ENCODE peak calls at places on chromosome 1, in nine cellular contexts. One of them, this sample, is unnamed.

GRCh38 chr1:46284597-46285564 is 18.5 kb downstream of the LRRC41 start:
- DNase-seq in ELF-1: no peak
- DNase-seq in SW480: no peak
- DNase-seq in stimulated activated CD4-positive, alpha-beta T cell treated with anti-CD3 and anti-CD28 coated beads, Interleukin-15, amount 100 ng/mL, for 1 hour: no peak
- DNase-seq in AG10803: peak
- DNase-seq in HEK293T: no peak
- DNase-seq in T-cell: no peak
- DNase-seq in activated CD8-positive, alpha-beta memory T cell treated with anti-CD3 and anti-CD28 coated beads, Interleukin-2, amount 10 ng/mL, durations not matched to agents 7 days and 5 days: no peak
- DNase-seq in HS-27A: no peak
- DNase-seq in this sample: no peak

GRCh38 chr1:199684686-199685273 is 342.7 kb upstream of the NR5A2 start:
- DNase-seq in SW480: peak
- DNase-seq in HS-27A: peak
- DNase-seq in HEK293T: peak
- DNase-seq in T-cell: no peak
- DNase-seq in stimulated activated CD4-positive, alpha-beta T cell treated with anti-CD3 and anti-CD28 coated beads, Interleukin-15, amount 100 ng/mL, for 1 hour: no peak
- DNase-seq in ELF-1: no peak
- DNase-seq in activated CD8-positive, alpha-beta memory T cell treated with anti-CD3 and anti-CD28 coated beads, Interleukin-2, amount 10 ng/mL, durations not matched to agents 7 days and 5 days: no peak
- DNase-seq in AG10803: peak
- DNase-seq in this sample: peak

GRCh38 chr1:229717774-229718173 is 91.7 kb downstream of the URB2 start:
- DNase-seq in AG10803: peak
- DNase-seq in stimulated activated CD4-positive, alpha-beta T cell treated with anti-CD3 and anti-CD28 coated beads, Interleukin-15, amount 100 ng/mL, for 1 hour: no peak
- DNase-seq in HS-27A: no peak
- DNase-seq in T-cell: no peak
- DNase-seq in ELF-1: no peak
- DNase-seq in SW480: peak
- DNase-seq in activated CD8-positive, alpha-beta memory T cell treated with anti-CD3 and anti-CD28 coated beads, Interleukin-2, amount 10 ng/mL, durations not matched to agents 7 days and 5 days: no peak
- DNase-seq in HEK293T: no peak
- DNase-seq in this sample: no peak

GRCh38 chr1:175129644-175129996 is 62.0 kb downstream of the TNN start:
- DNase-seq in stimulated activated CD4-positive, alpha-beta T cell treated with anti-CD3 and anti-CD28 coated beads, Interleukin-15, amount 100 ng/mL, for 1 hour: no peak
- DNase-seq in HS-27A: no peak
- DNase-seq in T-cell: no peak
- DNase-seq in AG10803: no peak
- DNase-seq in HEK293T: no peak
- DNase-seq in ELF-1: no peak
- DNase-seq in SW480: no peak
- DNase-seq in activated CD8-positive, alpha-beta memory T cell treated with anti-CD3 and anti-CD28 coated beads, Interleukin-2, amount 10 ng/mL, durations not matched to agents 7 days and 5 days: peak
- DNase-seq in this sample: no peak

GRCh38 chr1:246219508-246220030 is 287.5 kb downstream of the SMYD3 start:
- DNase-seq in ELF-1: peak
- DNase-seq in AG10803: peak
- DNase-seq in T-cell: no peak
- DNase-seq in HEK293T: no peak
- DNase-seq in stimulated activated CD4-positive, alpha-beta T cell treated with anti-CD3 and anti-CD28 coated beads, Interleukin-15, amount 100 ng/mL, for 1 hour: no peak
- DNase-seq in SW480: peak
- DNase-seq in activated CD8-positive, alpha-beta memory T cell treated with anti-CD3 and anti-CD28 coated beads, Interleukin-2, amount 10 ng/mL, durations not matched to agents 7 days and 5 days: no peak
- DNase-seq in HS-27A: no peak
- DNase-seq in this sample: no peak

GRCh38 chr1:54317084-54317483 is 89.1 kb downstream of the SSBP3 start:
- DNase-seq in T-cell: no peak
- DNase-seq in SW480: no peak
- DNase-seq in AG10803: no peak
- DNase-seq in HS-27A: no peak
- DNase-seq in ELF-1: no peak
- DNase-seq in HEK293T: no peak
- DNase-seq in activated CD8-positive, alpha-beta memory T cell treated with anti-CD3 and anti-CD28 coated beads, Interleukin-2, amount 10 ng/mL, durations not matched to agents 7 days and 5 days: no peak
- DNase-seq in stimulated activated CD4-positive, alpha-beta T cell treated with anti-CD3 and anti-CD28 coated beads, Interleukin-15, amount 100 ng/mL, for 1 hour: no peak
- DNase-seq in this sample: no peak

GRCh38 chr1:12078938-12079861 is 16.1 kb downstream of the TNFRSF8 start:
- DNase-seq in stimulated activated CD4-positive, alpha-beta T cell treated with anti-CD3 and anti-CD28 coated beads, Interleukin-15, amount 100 ng/mL, for 1 hour: no peak
- DNase-seq in SW480: peak
- DNase-seq in AG10803: peak
- DNase-seq in T-cell: no peak
- DNase-seq in HS-27A: no peak
- DNase-seq in activated CD8-positive, alpha-beta memory T cell treated with anti-CD3 and anti-CD28 coated beads, Interleukin-2, amount 10 ng/mL, durations not matched to agents 7 days and 5 days: peak
- DNase-seq in HEK293T: peak
- DNase-seq in ELF-1: peak
- DNase-seq in this sample: peak

GRCh38 chr1:207698822-207699483 is 52.9 kb upstream of the CD46 start:
- DNase-seq in AG10803: peak
- DNase-seq in SW480: peak
- DNase-seq in ELF-1: peak
- DNase-seq in T-cell: no peak
- DNase-seq in HS-27A: peak
- DNase-seq in HEK293T: peak
- DNase-seq in stimulated activated CD4-positive, alpha-beta T cell treated with anti-CD3 and anti-CD28 coated beads, Interleukin-15, amount 100 ng/mL, for 1 hour: no peak
- DNase-seq in activated CD8-positive, alpha-beta memory T cell treated with anti-CD3 and anti-CD28 coated beads, Interleukin-2, amount 10 ng/mL, durations not matched to agents 7 days and 5 days: peak
- DNase-seq in this sample: peak

GRCh38 chr1:12615916-12616708 is 1.9 kb downstream of the DHRS3 start:
- DNase-seq in ELF-1: peak
- DNase-seq in activated CD8-positive, alpha-beta memory T cell treated with anti-CD3 and anti-CD28 coated beads, Interleukin-2, amount 10 ng/mL, durations not matched to agents 7 days and 5 days: no peak
- DNase-seq in HEK293T: no peak
- DNase-seq in HS-27A: peak
- DNase-seq in T-cell: no peak
- DNase-seq in AG10803: peak
- DNase-seq in stimulated activated CD4-positive, alpha-beta T cell treated with anti-CD3 and anti-CD28 coated beads, Interleukin-15, amount 100 ng/mL, for 1 hour: no peak
- DNase-seq in SW480: peak
- DNase-seq in this sample: peak

GRCh38 chr1:108598340-108598739 is 38.4 kb downstream of the EEIG2 start:
- DNase-seq in T-cell: no peak
- DNase-seq in ELF-1: no peak
- DNase-seq in activated CD8-positive, alpha-beta memory T cell treated with anti-CD3 and anti-CD28 coated beads, Interleukin-2, amount 10 ng/mL, durations not matched to agents 7 days and 5 days: no peak
- DNase-seq in stimulated activated CD4-positive, alpha-beta T cell treated with anti-CD3 and anti-CD28 coated beads, Interleukin-15, amount 100 ng/mL, for 1 hour: no peak
- DNase-seq in AG10803: no peak
- DNase-seq in HEK293T: no peak
- DNase-seq in HS-27A: no peak
- DNase-seq in SW480: no peak
- DNase-seq in this sample: no peak

GRCh38 chr1:169493251-169493650 is 7.5 kb upstream of the SLC19A2 start:
- DNase-seq in HS-27A: no peak
- DNase-seq in stimulated activated CD4-positive, alpha-beta T cell treated with anti-CD3 and anti-CD28 coated beads, Interleukin-15, amount 100 ng/mL, for 1 hour: no peak
- DNase-seq in activated CD8-positive, alpha-beta memory T cell treated with anti-CD3 and anti-CD28 coated beads, Interleukin-2, amount 10 ng/mL, durations not matched to agents 7 days and 5 days: no peak
- DNase-seq in ELF-1: no peak
- DNase-seq in SW480: no peak
- DNase-seq in HEK293T: no peak
- DNase-seq in AG10803: no peak
- DNase-seq in T-cell: no peak
- DNase-seq in this sample: no peak

GRCh38 chr1:220326578-220326977 is 54.3 kb upstream of the RAB3GAP2 start:
- DNase-seq in HEK293T: no peak
- DNase-seq in HS-27A: no peak
- DNase-seq in stimulated activated CD4-positive, alpha-beta T cell treated with anti-CD3 and anti-CD28 coated beads, Interleukin-15, amount 100 ng/mL, for 1 hour: no peak
- DNase-seq in SW480: no peak
- DNase-seq in AG10803: no peak
- DNase-seq in activated CD8-positive, alpha-beta memory T cell treated with anti-CD3 and anti-CD28 coated beads, Interleukin-2, amount 10 ng/mL, durations not matched to agents 7 days and 5 days: no peak
- DNase-seq in T-cell: no peak
- DNase-seq in ELF-1: no peak
- DNase-seq in this sample: no peak

GRCh38 chr1:117606608-117607261 is 887 bp downstream of the TENT5C start:
- DNase-seq in SW480: peak
- DNase-seq in AG10803: peak
- DNase-seq in activated CD8-positive, alpha-beta memory T cell treated with anti-CD3 and anti-CD28 coated beads, Interleukin-2, amount 10 ng/mL, durations not matched to agents 7 days and 5 days: peak
- DNase-seq in HEK293T: peak
- DNase-seq in HS-27A: no peak
- DNase-seq in stimulated activated CD4-positive, alpha-beta T cell treated with anti-CD3 and anti-CD28 coated beads, Interleukin-15, amount 100 ng/mL, for 1 hour: peak
- DNase-seq in T-cell: peak
- DNase-seq in ELF-1: peak
- DNase-seq in this sample: no peak

GRCh38 chr1:235473808-235474207 is 30.4 kb downstream of the B3GALNT2 start:
- DNase-seq in activated CD8-positive, alpha-beta memory T cell treated with anti-CD3 and anti-CD28 coated beads, Interleukin-2, amount 10 ng/mL, durations not matched to agents 7 days and 5 days: no peak
- DNase-seq in T-cell: no peak
- DNase-seq in HS-27A: no peak
- DNase-seq in HEK293T: no peak
- DNase-seq in stimulated activated CD4-positive, alpha-beta T cell treated with anti-CD3 and anti-CD28 coated beads, Interleukin-15, amount 100 ng/mL, for 1 hour: no peak
- DNase-seq in SW480: no peak
- DNase-seq in AG10803: no peak
- DNase-seq in ELF-1: no peak
- DNase-seq in this sample: no peak

GRCh38 chr1:204484948-204485347 is 9.7 kb downstream of the PIK3C2B start:
- DNase-seq in SW480: no peak
- DNase-seq in activated CD8-positive, alpha-beta memory T cell treated with anti-CD3 and anti-CD28 coated beads, Interleukin-2, amount 10 ng/mL, durations not matched to agents 7 days and 5 days: no peak
- DNase-seq in ELF-1: no peak
- DNase-seq in HS-27A: no peak
- DNase-seq in stimulated activated CD4-positive, alpha-beta T cell treated with anti-CD3 and anti-CD28 coated beads, Interleukin-15, amount 100 ng/mL, for 1 hour: no peak
- DNase-seq in HEK293T: no peak
- DNase-seq in AG10803: no peak
- DNase-seq in T-cell: no peak
- DNase-seq in this sample: no peak

GRCh38 chr1:100076744-100077143 is 56.0 kb downstream of the SASS6 start:
- DNase-seq in stimulated activated CD4-positive, alpha-beta T cell treated with anti-CD3 and anti-CD28 coated beads, Interleukin-15, amount 100 ng/mL, for 1 hour: no peak
- DNase-seq in HS-27A: no peak
- DNase-seq in HEK293T: no peak
- DNase-seq in SW480: no peak
- DNase-seq in T-cell: no peak
- DNase-seq in activated CD8-positive, alpha-beta memory T cell treated with anti-CD3 and anti-CD28 coated beads, Interleukin-2, amount 10 ng/mL, durations not matched to agents 7 days and 5 days: no peak
- DNase-seq in ELF-1: no peak
- DNase-seq in AG10803: no peak
- DNase-seq in this sample: no peak

GRCh38 chr1:24544239-24544638 is 11.6 kb upstream of the NCMAP start:
- DNase-seq in ELF-1: no peak
- DNase-seq in SW480: no peak
- DNase-seq in activated CD8-positive, alpha-beta memory T cell treated with anti-CD3 and anti-CD28 coated beads, Interleukin-2, amount 10 ng/mL, durations not matched to agents 7 days and 5 days: no peak
- DNase-seq in AG10803: no peak
- DNase-seq in HEK293T: no peak
- DNase-seq in T-cell: no peak
- DNase-seq in stimulated activated CD4-positive, alpha-beta T cell treated with anti-CD3 and anti-CD28 coated beads, Interleukin-15, amount 100 ng/mL, for 1 hour: no peak
- DNase-seq in HS-27A: no peak
- DNase-seq in this sample: no peak

GRCh38 chr1:202815120-202815519 is 4.4 kb downstream of the PCAT6 start:
- DNase-seq in SW480: no peak
- DNase-seq in AG10803: no peak
- DNase-seq in T-cell: no peak
- DNase-seq in stimulated activated CD4-positive, alpha-beta T cell treated with anti-CD3 and anti-CD28 coated beads, Interleukin-15, amount 100 ng/mL, for 1 hour: no peak
- DNase-seq in HS-27A: no peak
- DNase-seq in HEK293T: no peak
- DNase-seq in ELF-1: no peak
- DNase-seq in activated CD8-positive, alpha-beta memory T cell treated with anti-CD3 and anti-CD28 coated beads, Interleukin-2, amount 10 ng/mL, durations not matched to agents 7 days and 5 days: no peak
- DNase-seq in this sample: peak

GRCh38 chr1:177849130-177849529 is 120.7 kb downstream of the SEC16B start:
- DNase-seq in T-cell: no peak
- DNase-seq in HS-27A: no peak
- DNase-seq in stimulated activated CD4-positive, alpha-beta T cell treated with anti-CD3 and anti-CD28 coated beads, Interleukin-15, amount 100 ng/mL, for 1 hour: no peak
- DNase-seq in activated CD8-positive, alpha-beta memory T cell treated with anti-CD3 and anti-CD28 coated beads, Interleukin-2, amount 10 ng/mL, durations not matched to agents 7 days and 5 days: no peak
- DNase-seq in ELF-1: no peak
- DNase-seq in AG10803: peak
- DNase-seq in HEK293T: no peak
- DNase-seq in SW480: no peak
- DNase-seq in this sample: no peak

GRCh38 chr1:157721985-157722384 is 21.4 kb upstream of the FCRL3 start:
- DNase-seq in HS-27A: no peak
- DNase-seq in SW480: no peak
- DNase-seq in T-cell: no peak
- DNase-seq in ELF-1: no peak
- DNase-seq in stimulated activated CD4-positive, alpha-beta T cell treated with anti-CD3 and anti-CD28 coated beads, Interleukin-15, amount 100 ng/mL, for 1 hour: no peak
- DNase-seq in AG10803: no peak
- DNase-seq in HEK293T: no peak
- DNase-seq in activated CD8-positive, alpha-beta memory T cell treated with anti-CD3 and anti-CD28 coated beads, Interleukin-2, amount 10 ng/mL, durations not matched to agents 7 days and 5 days: no peak
- DNase-seq in this sample: no peak

GRCh38 chr1:115218696-115219095 is 119.4 kb downstream of the NGF start:
- DNase-seq in activated CD8-positive, alpha-beta memory T cell treated with anti-CD3 and anti-CD28 coated beads, Interleukin-2, amount 10 ng/mL, durations not matched to agents 7 days and 5 days: no peak
- DNase-seq in HEK293T: no peak
- DNase-seq in ELF-1: no peak
- DNase-seq in AG10803: peak
- DNase-seq in SW480: no peak
- DNase-seq in stimulated activated CD4-positive, alpha-beta T cell treated with anti-CD3 and anti-CD28 coated beads, Interleukin-15, amount 100 ng/mL, for 1 hour: no peak
- DNase-seq in HS-27A: no peak
- DNase-seq in T-cell: no peak
- DNase-seq in this sample: no peak

GRCh38 chr1:77857557-77857956 is 30.9 kb upstream of the NEXN start:
- DNase-seq in HEK293T: no peak
- DNase-seq in activated CD8-positive, alpha-beta memory T cell treated with anti-CD3 and anti-CD28 coated beads, Interleukin-2, amount 10 ng/mL, durations not matched to agents 7 days and 5 days: no peak
- DNase-seq in stimulated activated CD4-positive, alpha-beta T cell treated with anti-CD3 and anti-CD28 coated beads, Interleukin-15, amount 100 ng/mL, for 1 hour: no peak
- DNase-seq in T-cell: no peak
- DNase-seq in AG10803: peak
- DNase-seq in ELF-1: no peak
- DNase-seq in HS-27A: no peak
- DNase-seq in SW480: no peak
- DNase-seq in this sample: no peak

GRCh38 chr1:3711780-3712451 is 40.3 kb upstream of the CCDC27 start:
- DNase-seq in SW480: no peak
- DNase-seq in HEK293T: no peak
- DNase-seq in ELF-1: peak
- DNase-seq in HS-27A: no peak
- DNase-seq in activated CD8-positive, alpha-beta memory T cell treated with anti-CD3 and anti-CD28 coated beads, Interleukin-2, amount 10 ng/mL, durations not matched to agents 7 days and 5 days: no peak
- DNase-seq in T-cell: no peak
- DNase-seq in AG10803: no peak
- DNase-seq in stimulated activated CD4-positive, alpha-beta T cell treated with anti-CD3 and anti-CD28 coated beads, Interleukin-15, amount 100 ng/mL, for 1 hour: no peak
- DNase-seq in this sample: no peak

GRCh38 chr1:204858381-204858821 is 12.3 kb upstream of the NFASC start:
- DNase-seq in T-cell: no peak
- DNase-seq in stimulated activated CD4-positive, alpha-beta T cell treated with anti-CD3 and anti-CD28 coated beads, Interleukin-15, amount 100 ng/mL, for 1 hour: no peak
- DNase-seq in AG10803: peak
- DNase-seq in ELF-1: no peak
- DNase-seq in activated CD8-positive, alpha-beta memory T cell treated with anti-CD3 and anti-CD28 coated beads, Interleukin-2, amount 10 ng/mL, durations not matched to agents 7 days and 5 days: no peak
- DNase-seq in SW480: peak
- DNase-seq in HS-27A: no peak
- DNase-seq in HEK293T: no peak
- DNase-seq in this sample: peak

GRCh38 chr1:153697191-153697872 is 18.8 kb downstream of the NPR1 start:
- DNase-seq in SW480: no peak
- DNase-seq in HEK293T: no peak
- DNase-seq in HS-27A: no peak
- DNase-seq in stimulated activated CD4-positive, alpha-beta T cell treated with anti-CD3 and anti-CD28 coated beads, Interleukin-15, amount 100 ng/mL, for 1 hour: no peak
- DNase-seq in ELF-1: peak
- DNase-seq in T-cell: no peak
- DNase-seq in AG10803: peak
- DNase-seq in activated CD8-positive, alpha-beta memory T cell treated with anti-CD3 and anti-CD28 coated beads, Interleukin-2, amount 10 ng/mL, durations not matched to agents 7 days and 5 days: no peak
- DNase-seq in this sample: no peak

GRCh38 chr1:88169939-88170338 is 514.1 kb upstream of the PKN2 start:
- DNase-seq in ELF-1: no peak
- DNase-seq in SW480: no peak
- DNase-seq in T-cell: no peak
- DNase-seq in HS-27A: no peak
- DNase-seq in AG10803: no peak
- DNase-seq in stimulated activated CD4-positive, alpha-beta T cell treated with anti-CD3 and anti-CD28 coated beads, Interleukin-15, amount 100 ng/mL, for 1 hour: no peak
- DNase-seq in activated CD8-positive, alpha-beta memory T cell treated with anti-CD3 and anti-CD28 coated beads, Interleukin-2, amount 10 ng/mL, durations not matched to agents 7 days and 5 days: no peak
- DNase-seq in HEK293T: no peak
- DNase-seq in this sample: no peak

GRCh38 chr1:242774256-242774655 is 249.8 kb upstream of the PLD5 start:
- DNase-seq in HEK293T: no peak
- DNase-seq in ELF-1: no peak
- DNase-seq in AG10803: no peak
- DNase-seq in T-cell: no peak
- DNase-seq in stimulated activated CD4-positive, alpha-beta T cell treated with anti-CD3 and anti-CD28 coated beads, Interleukin-15, amount 100 ng/mL, for 1 hour: no peak
- DNase-seq in SW480: no peak
- DNase-seq in HS-27A: no peak
- DNase-seq in activated CD8-positive, alpha-beta memory T cell treated with anti-CD3 and anti-CD28 coated beads, Interleukin-2, amount 10 ng/mL, durations not matched to agents 7 days and 5 days: no peak
- DNase-seq in this sample: no peak

GRCh38 chr1:119217429-119217828 is 77.0 kb upstream of the WARS2 start:
- DNase-seq in SW480: no peak
- DNase-seq in activated CD8-positive, alpha-beta memory T cell treated with anti-CD3 and anti-CD28 coated beads, Interleukin-2, amount 10 ng/mL, durations not matched to agents 7 days and 5 days: no peak
- DNase-seq in ELF-1: no peak
- DNase-seq in AG10803: no peak
- DNase-seq in stimulated activated CD4-positive, alpha-beta T cell treated with anti-CD3 and anti-CD28 coated beads, Interleukin-15, amount 100 ng/mL, for 1 hour: no peak
- DNase-seq in HS-27A: no peak
- DNase-seq in T-cell: no peak
- DNase-seq in HEK293T: no peak
- DNase-seq in this sample: no peak

GRCh38 chr1:115826642-115827041 is 14.3 kb downstream of the NHLH2 start:
- DNase-seq in SW480: peak
- DNase-seq in HEK293T: no peak
- DNase-seq in T-cell: no peak
- DNase-seq in AG10803: no peak
- DNase-seq in ELF-1: no peak
- DNase-seq in stimulated activated CD4-positive, alpha-beta T cell treated with anti-CD3 and anti-CD28 coated beads, Interleukin-15, amount 100 ng/mL, for 1 hour: no peak
- DNase-seq in activated CD8-positive, alpha-beta memory T cell treated with anti-CD3 and anti-CD28 coated beads, Interleukin-2, amount 10 ng/mL, durations not matched to agents 7 days and 5 days: no peak
- DNase-seq in HS-27A: no peak
- DNase-seq in this sample: peak

GRCh38 chr1:179813626-179814351 is 63.8 kb downstream of the TOR1AIP2 start:
- DNase-seq in AG10803: no peak
- DNase-seq in activated CD8-positive, alpha-beta memory T cell treated with anti-CD3 and anti-CD28 coated beads, Interleukin-2, amount 10 ng/mL, durations not matched to agents 7 days and 5 days: no peak
- DNase-seq in SW480: no peak
- DNase-seq in stimulated activated CD4-positive, alpha-beta T cell treated with anti-CD3 and anti-CD28 coated beads, Interleukin-15, amount 100 ng/mL, for 1 hour: no peak
- DNase-seq in HS-27A: no peak
- DNase-seq in T-cell: no peak
- DNase-seq in ELF-1: no peak
- DNase-seq in HEK293T: no peak
- DNase-seq in this sample: no peak

GRCh38 chr1:94418664-94419655 is 771 bp downstream of the ABCD3 start:
- DNase-seq in ELF-1: peak
- DNase-seq in HEK293T: peak
- DNase-seq in SW480: peak
- DNase-seq in AG10803: peak
- DNase-seq in stimulated activated CD4-positive, alpha-beta T cell treated with anti-CD3 and anti-CD28 coated beads, Interleukin-15, amount 100 ng/mL, for 1 hour: no peak
- DNase-seq in T-cell: no peak
- DNase-seq in HS-27A: peak
- DNase-seq in activated CD8-positive, alpha-beta memory T cell treated with anti-CD3 and anti-CD28 coated beads, Interleukin-2, amount 10 ng/mL, durations not matched to agents 7 days and 5 days: peak
- DNase-seq in this sample: peak

This sample was measured in WERI-Rb-1.